ENCODE peak calls at places on chromosomes 11 and 22, in ten cellular contexts. I, R, A, T, S, O, W, U, Y and G are unnamed samples.

GRCh38 chr11:59560290-59560701 is 49.0 kb downstream of the OR4D9 start:
- DNase-seq in I (no peak), R (peak; percentile 93), A (peak; percentile 76), T (peak; percentile 82), S (peak; percentile 82), O (peak; percentile 72), W (peak; percentile 86), U (peak; percentile 43), Y (peak; percentile 78), G (no peak)

GRCh38 chr22:19765477-19766234 is 5.1 kb downstream of the TBX1 start:
- DNase-seq in I (peak; percentile 37), R (no peak), A (no peak), T (peak; percentile 38), S (no peak), O (no peak), W (no peak), U (no peak), Y (no peak), G (no peak)

GRCh38 chr11:118434553-118435232 is 1.6 kb upstream of the KMT2A start:
- DNase-seq in I (peak; percentile 17), R (peak; percentile 75), A (peak; percentile 53), T (peak; percentile 70), S (peak; percentile 31), O (peak; percentile 59), W (peak; percentile 31), U (peak; percentile 64), Y (peak; percentile 59), G (peak; percentile 55)

GRCh38 chr11:108501396-108501795 is 3.2 kb upstream of the POGLUT3 start:
- DNase-seq in I (no peak), R (no peak), A (peak; percentile 20), T (no peak), S (no peak), O (no peak), W (no peak), U (no peak), Y (no peak), G (no peak)

GRCh38 chr11:73425118-73425517 is 48.9 kb downstream of the RELT start:
- DNase-seq in I (no peak), R (no peak), A (no peak), T (peak; percentile 50), S (no peak), O (no peak), W (no peak), U (no peak), Y (no peak), G (no peak)

GRCh38 chr11:93842034-93842433 is 8.4 kb downstream of the VSTM5 start:
- DNase-seq in I (no peak), R (no peak), A (no peak), T (no peak), S (no peak), O (no peak), W (no peak), U (no peak), Y (no peak), G (no peak)

GRCh38 chr11:60699282-60699681 is at the start of gene MS4A8:
- DNase-seq in I (no peak), R (peak; percentile 92), A (no peak), T (no peak), S (no peak), O (peak; percentile 68), W (peak; percentile 32), U (no peak), Y (no peak), G (no peak)

GRCh38 chr22:44181033-44181911 is 547 bp downstream of the PARVG start:
- DNase-seq in I (peak; percentile 42), R (peak; percentile 56), A (peak; percentile 46), T (no peak), S (no peak), O (peak; percentile 80), W (no peak), U (no peak), Y (no peak), G (peak; percentile 79)

GRCh38 chr11:117010808-117011540 is 87.3 kb downstream of the SIK3 start:
- DNase-seq in I (no peak), R (peak; percentile 90), A (peak; percentile 96), T (peak; percentile 87), S (peak; percentile 95), O (no peak), W (no peak), U (no peak), Y (no peak), G (no peak)

GRCh38 chr11:12989428-12990242 is 19.5 kb upstream of the RASSF10 start:
- DNase-seq in I (no peak), R (peak; percentile 18), A (peak; percentile 6), T (no peak), S (peak; percentile 74), O (no peak), W (no peak), U (no peak), Y (no peak), G (no peak)

GRCh38 chr11:69636870-69637600 is 3.9 kb upstream of the CCND1 start:
- DNase-seq in I (no peak), R (no peak), A (no peak), T (no peak), S (no peak), O (no peak), W (no peak), U (no peak), Y (no peak), G (no peak)

GRCh38 chr11:110434952-110435779 is 5.4 kb downstream of the FDX1 start:
- DNase-seq in I (no peak), R (no peak), A (no peak), T (peak; percentile 4), S (peak; percentile 22), O (peak; percentile 84), W (peak; percentile 43), U (no peak), Y (peak; percentile 47), G (no peak)

GRCh38 chr11:95378106-95378505 is 147.1 kb upstream of the SESN3 start:
- DNase-seq in I (no peak), R (no peak), A (peak; percentile 13), T (no peak), S (peak; percentile 52), O (no peak), W (no peak), U (no peak), Y (no peak), G (no peak)

GRCh38 chr11:47260366-47260765 is 2.6 kb downstream of the NR1H3 start:
- DNase-seq in I (no peak), R (no peak), A (no peak), T (no peak), S (no peak), O (no peak), W (no peak), U (no peak), Y (no peak), G (peak; percentile 61)

GRCh38 chr11:47257518-47258316 is at the start of gene NR1H3:
- DNase-seq in I (peak; percentile 87), R (peak; percentile 77), A (peak; percentile 68), T (peak; percentile 86), S (peak; percentile 14), O (peak; percentile 86), W (peak; percentile 82), U (peak; percentile 50), Y (peak; percentile 28), G (peak; percentile 89)

GRCh38 chr11:47257178-47257517 is 648 bp upstream of the NR1H3 start:
- DNase-seq in I (no peak), R (no peak), A (no peak), T (no peak), S (no peak), O (no peak), W (no peak), U (no peak), Y (no peak), G (no peak)

GRCh38 chr11:47259178-47259977 is 1.6 kb downstream of the NR1H3 start:
- DNase-seq in I (no peak), R (peak; percentile 79), A (no peak), T (peak; percentile 65), S (no peak), O (peak; percentile 56), W (peak; percentile 38), U (peak; percentile 48), Y (peak; percentile 72), G (no peak)

DNA sequence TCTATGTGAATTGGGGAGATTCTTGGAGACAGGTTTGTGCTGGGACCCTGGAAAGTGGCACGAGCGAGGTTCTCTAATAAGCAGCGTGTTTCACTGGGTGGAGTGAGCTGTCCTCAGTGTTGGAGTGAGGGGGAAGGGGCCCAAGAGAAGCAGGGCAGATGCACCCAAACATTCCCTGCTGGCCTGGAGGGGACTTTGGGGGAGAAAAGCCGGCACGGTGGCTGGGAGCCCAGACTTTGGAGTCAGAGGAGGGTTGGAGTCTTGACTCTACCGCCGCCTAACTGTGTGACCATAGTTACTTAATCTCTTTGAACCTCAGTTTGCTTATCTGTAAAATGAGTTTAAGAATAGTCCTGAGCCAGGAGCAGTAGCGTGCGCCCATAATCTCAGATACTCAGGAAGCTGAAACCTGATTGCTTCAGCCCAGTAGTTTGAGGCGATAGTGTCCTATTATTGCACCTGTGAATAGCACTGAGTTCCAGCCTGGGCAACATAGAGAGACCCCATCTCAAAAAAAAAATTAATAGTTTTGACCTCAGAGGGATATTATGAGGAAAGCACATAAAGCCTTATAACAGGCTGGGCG is 614 bp downstream of the NR1H3 start:
- DNase-seq in I (no peak), R (no peak), A (no peak), T (no peak), S (no peak), O (no peak), W (no peak), U (no peak), Y (no peak), G (no peak)
- H3K4me3 ChIP-seq in I (peak overlapping the region; percentile 50), R (no peak overlapping the region), A (peak overlapping the region; percentile 79), T (no peak overlapping the region), S (no peak overlapping the region), O (peak overlapping the region; percentile 31), W (no peak overlapping the region), U (no peak overlapping the region), Y (no peak overlapping the region), G (peak overlapping the region; percentile 5)

GRCh38 chr11:45927332-45927683 is 4.9 kb downstream of the LARGE2 start:
- DNase-seq in I (no peak), R (no peak), A (no peak), T (no peak), S (no peak), O (peak; percentile 46), W (peak; percentile 9), U (no peak), Y (no peak), G (peak; percentile 62)
- H3K4me1 ChIP-seq in I (peaks cover 33% of the 10 kb centered on the region), R (peaks cover 7% of the 10 kb centered on the region), A (no peaks in the 10 kb centered on the region), T (peaks cover 14% of the 10 kb centered on the region), S (peaks cover 50% of the 10 kb centered on the region), O (peaks cover 1% of the 10 kb centered on the region), W (no peaks in the 10 kb centered on the region), U (no peaks in the 10 kb centered on the region), Y (peaks cover 57% of the 10 kb centered on the region), G (no peaks in the 10 kb centered on the region)

GRCh38 chr22:25718109-25718830 is 23.7 kb upstream of the MYO18B start:
- DNase-seq in I (no peak), R (no peak), A (no peak), T (no peak), S (no peak), O (no peak), W (no peak), U (no peak), Y (no peak), G (no peak)
- H3K4me3 ChIP-seq in I (no peak overlapping the region), R (no peak overlapping the region), A (no peak overlapping the region), T (no peak overlapping the region), S (no peak overlapping the region), O (no peak overlapping the region), W (no peak overlapping the region), U (no peak overlapping the region), Y (no peak overlapping the region), G (no peak overlapping the region)

DNA sequence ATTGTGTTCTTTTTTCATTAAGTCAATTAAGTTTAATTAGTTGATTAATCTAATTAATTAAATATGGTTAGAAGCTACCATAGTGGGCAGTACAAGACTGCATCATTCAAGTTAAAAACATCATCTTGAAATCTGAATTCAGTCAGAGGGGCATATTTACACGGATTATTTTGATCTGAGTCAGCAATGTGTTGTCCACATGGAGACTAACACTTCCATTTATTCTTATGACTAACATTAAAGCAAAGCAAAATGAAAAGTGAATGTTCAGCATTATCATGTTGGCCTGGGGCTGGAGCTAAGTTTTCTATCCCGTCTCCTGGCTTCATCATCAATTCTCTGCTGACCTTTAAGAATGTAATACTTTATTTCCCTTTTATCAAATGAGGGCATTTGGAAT is 17.3 kb downstream of the FLI1 start:
- DNase-seq in I (no peak), R (no peak), A (peak; percentile 88), T (peak; percentile 52), S (peak; percentile 49), O (no peak), W (no peak), U (no peak), Y (no peak), G (no peak)
- H3K4me1 ChIP-seq in I (peaks cover 100% of the 10 kb centered on the region), R (no peaks in the 10 kb centered on the region), A (peaks cover 9% of the 10 kb centered on the region), T (peaks cover 1% of the 10 kb centered on the region), S (peaks cover 57% of the 10 kb centered on the region), O (peaks cover 4% of the 10 kb centered on the region), W (no peaks in the 10 kb centered on the region), U (peaks cover 9% of the 10 kb centered on the region), Y (peaks cover 34% of the 10 kb centered on the region), G (peaks cover 4% of the 10 kb centered on the region)